ENCODE peak calls at places on chromosomes 11 and 22, in nine cellular contexts. M is germinal center; O is Caco-2; B is activated T-helper 1 cell treated with anti-CD3 and anti-CD28 coated beads, Interleukin-12 subunit alpha, Interleukin-12 subunit beta, Interleukin-2, Interleukin-4 antibody, amounts not matched to agents 30 ng/mL and 10 ng/mL and 1 ng/mL, durations not matched to agents 14 hours and 24 hours and 36 hours; D is left cardiac atrium; T is HCT116; J is Right ventricle myocardium superior; F is non-pigmented ciliary epithelial cell; K is fibroblast of lung. U is an unnamed sample.

GRCh38 chr11:2466869-2467694 is 22.3 kb downstream of the KCNQ1 start:
- DNase-seq in M (no peak), O (peak; percentile 38), B (peak; percentile 61), D (no peak), T (no peak), J (no peak), F (no peak), K (no peak), U (no peak)

GRCh38 chr22:46851941-46852340 is 89.5 kb downstream of the TBC1D22A start:
- DNase-seq in M (no peak), O (no peak), B (no peak), D (no peak), T (no peak), J (no peak), F (no peak), K (no peak), U (no peak)

GRCh38 chr22:32577591-32577990 is 103.0 kb downstream of the FBXO7 start:
- DNase-seq in M (no peak), O (no peak), B (no peak), D (no peak), T (no peak), J (no peak), F (no peak), K (no peak), U (peak; percentile 21)

GRCh38 chr11:61791737-61792309 is 576 bp downstream of the TMEM258 start:
- DNase-seq in M (no peak), O (peak; percentile 74), B (peak; percentile 19), D (peak; percentile 86), T (peak; percentile 63), J (peak; percentile 71), F (peak; percentile 76), K (peak; percentile 92), U (peak; percentile 85)

GRCh38 chr11:76759092-76759491 is 24.1 kb upstream of the TSKU start:
- DNase-seq in M (no peak), O (peak; percentile 12), B (no peak), D (no peak), T (no peak), J (no peak), F (no peak), K (no peak), U (no peak)

GRCh38 chr11:26228778-26229177 is 103.2 kb upstream of the ANO3 start:
- DNase-seq in M (no peak), O (no peak), B (no peak), D (no peak), T (no peak), J (no peak), F (no peak), K (no peak), U (no peak)

GRCh38 chr11:76621466-76621865 is 49.1 kb downstream of the LRRC32 start:
- DNase-seq in M (no peak), O (no peak), B (no peak), D (no peak), T (no peak), J (no peak), F (no peak), K (no peak), U (peak; percentile 55)

GRCh38 chr22:49211176-49211575 is 616.5 kb downstream of the BRD1 start:
- DNase-seq in M (no peak), O (no peak), B (no peak), D (no peak), T (no peak), J (no peak), F (no peak), K (no peak), U (peak; percentile 39)

GRCh38 chr11:112593440-112593839 is 332.8 kb upstream of the PLET1 start:
- DNase-seq in M (no peak), O (no peak), B (no peak), D (no peak), T (no peak), J (no peak), F (no peak), K (no peak), U (no peak)

GRCh38 chr11:107699371-107700348 is 12.2 kb downstream of the SLN start:
- DNase-seq in M (no peak), O (no peak), B (no peak), D (no peak), T (no peak), J (no peak), F (no peak), K (no peak), U (no peak)

GRCh38 chr11:94849836-94850235 is 81.7 kb downstream of the AMOTL1 start:
- DNase-seq in M (no peak), O (no peak), B (no peak), D (peak; percentile 40), T (no peak), J (no peak), F (no peak), K (no peak), U (no peak)

GRCh38 chr11:62269654-62270278 is at the start of gene SCGB2A2:
- DNase-seq in M (no peak), O (no peak), B (no peak), D (peak; percentile 21), T (peak; percentile 8), J (no peak), F (no peak), K (no peak), U (no peak)

GRCh38 chr22:46593211-46593676 is 26.9 kb upstream of the GRAMD4 start:
- DNase-seq in M (peak; percentile 71), O (no peak), B (no peak), D (peak; percentile 48), T (no peak), J (no peak), F (no peak), K (no peak), U (no peak)

GRCh38 chr11:75535039-75535563 is 9.4 kb upstream of the GDPD5 start:
- DNase-seq in M (no peak), O (no peak), B (no peak), D (no peak), T (no peak), J (no peak), F (no peak), K (no peak), U (no peak)

GRCh38 chr11:71203681-71204080 is 48.7 kb downstream of the SHANK2 start:
- DNase-seq in M (no peak), O (no peak), B (no peak), D (no peak), T (no peak), J (no peak), F (no peak), K (no peak), U (no peak)

GRCh38 chr11:79382301-79382700 is 58.5 kb downstream of the TENM4 start:
- DNase-seq in M (no peak), O (no peak), B (no peak), D (no peak), T (no peak), J (no peak), F (no peak), K (no peak), U (no peak)

GRCh38 chr22:38947321-38948112 is 9.9 kb upstream of the APOBEC3A start:
- DNase-seq in M (no peak), O (no peak), B (no peak), D (no peak), T (no peak), J (no peak), F (no peak), K (no peak), U (no peak)

U was measured in suprapubic skin.